ENCODE peak calls at places on chromosomes 5 and 9, in ten cellular contexts. F is prostate gland, M is H1, S is sigmoid colon, E is heart right ventricle, R is stomach, N is ovary, Z is left ventricle myocardium inferior, Y is colonic mucosa, V is cardiac muscle cell. Q is an unnamed sample. For H3K4me1 and H3K36me3, the result is how much of the 10 kb centered on the place peaks cover.

GRCh38 chr9:130331061-130331460 is 65.5 kb downstream of the HMCN2 start:
- DNase-seq in R (no peak), S (no peak), V (no peak), E (no peak), F (no peak), M (no peak), Z (no peak), Y (no peak), N (no peak), Q (no peak)

GRCh38 chr5:35674049-35674448 is 56.4 kb downstream of the SPEF2 start:
- DNase-seq in Z (no peak), N (no peak), M (no peak), F (no peak), Y (no peak), V (no peak), R (no peak), S (no peak), E (no peak), Q (no peak)

GRCh38 chr9:81052846-81053245 is 636.5 kb downstream of the TLE1 start:
- DNase-seq in R (no peak), V (no peak), E (no peak), Y (no peak), F (no peak), N (no peak), M (no peak), Z (no peak), S (no peak), Q (no peak)

GRCh38 chr9:126607731-126608130 is 6.0 kb upstream of the LMX1B start:
- DNase-seq in R (no peak), V (no peak), E (no peak), Z (no peak), S (no peak), F (no peak), Y (no peak), M (no peak), N (no peak), Q (no peak)

GRCh38 chr5:157892974-157893373 is 34.0 kb upstream of the CLINT1 start:
- DNase-seq in N (no peak), R (no peak), Y (no peak), V (no peak), M (no peak), E (no peak), S (no peak), Z (no peak), F (no peak), Q (no peak)

GRCh38 chr9:135068776-135069415 is 18.6 kb upstream of the OLFM1 start:
- DNase-seq in E (no peak), V (no peak), Z (no peak), R (no peak), N (peak), S (peak), F (no peak), M (no peak), Y (no peak), Q (no peak)

GRCh38 chr9:11735391-11735790 is 957.8 kb upstream of the TYRP1 start:
- DNase-seq in R (no peak), F (no peak), Y (no peak), Z (no peak), V (no peak), E (no peak), M (no peak), S (no peak), N (no peak), Q (no peak)

GRCh38 chr5:179374506-179375235 is 29.4 kb upstream of the ADAMTS2 start:
- DNase-seq in S (peak), F (no peak), E (no peak), V (no peak), R (no peak), N (no peak), M (no peak), Z (no peak), Y (no peak), Q (no peak)

GRCh38 chr5:172641359-172642045 is 439 bp downstream of the NEURL1B start:
- DNase-seq in M (no peak), E (no peak), R (no peak), F (no peak), S (peak), Z (peak), N (peak), V (peak), Y (no peak), Q (no peak)

GRCh38 chr5:177111720-177112394 is 21.7 kb upstream of the NSD1 start:
- DNase-seq in F (no peak), E (no peak), R (peak), Z (peak), S (no peak), V (peak), N (peak), M (peak), Y (peak), Q (no peak)

GRCh38 chr9:133048595-133048994 is 13.2 kb upstream of the CEL start:
- DNase-seq in M (no peak), S (no peak), F (no peak), V (no peak), R (peak), N (no peak), E (no peak), Y (no peak), Z (no peak), Q (no peak)

GRCh38 chr9:85185486-85186217 is 516.1 kb downstream of the NTRK2 start:
- DNase-seq in R (no peak), V (no peak), Z (no peak), E (no peak), M (no peak), F (no peak), N (no peak), Y (no peak), S (no peak), Q (no peak)

GRCh38 chr5:175261098-175261497 is 182.9 kb downstream of the DRD1 start:
- DNase-seq in V (no peak), S (no peak), Z (no peak), Y (no peak), F (no peak), M (no peak), R (no peak), N (no peak), E (no peak), Q (no peak)

GRCh38 chr5:105034335-105034734 is 1471.7 kb upstream of the NUDT12 start:
- DNase-seq in Z (no peak), M (no peak), S (no peak), E (no peak), R (no peak), N (no peak), V (no peak), F (no peak), Y (no peak), Q (no peak)

GRCh38 chr5:111237470-111237869 is 13.3 kb downstream of the CAMK4 start:
- DNase-seq in S (no peak), R (no peak), F (no peak), Z (no peak), M (no peak), E (no peak), V (no peak), Y (no peak), N (no peak), Q (no peak)

GRCh38 chr9:13354733-13355132 is 75.2 kb upstream of the MPDZ start:
- DNase-seq in Y (no peak), V (no peak), N (no peak), M (no peak), S (no peak), F (no peak), R (no peak), E (no peak), Z (no peak), Q (no peak)

GRCh38 chr5:78102498-78102897 is 192.0 kb downstream of the AP3B1 start:
- DNase-seq in E (no peak), S (no peak), R (no peak), F (no peak), N (no peak), Z (no peak), Y (no peak), V (no peak), M (no peak), Q (no peak)

GRCh38 chr5:137735531-137736284 is at the start of gene KLHL3:
- DNase-seq in N (peak), Y (peak), M (peak), S (no peak), V (peak), Z (peak), R (peak), E (peak), F (no peak), Q (peak)

DNA sequence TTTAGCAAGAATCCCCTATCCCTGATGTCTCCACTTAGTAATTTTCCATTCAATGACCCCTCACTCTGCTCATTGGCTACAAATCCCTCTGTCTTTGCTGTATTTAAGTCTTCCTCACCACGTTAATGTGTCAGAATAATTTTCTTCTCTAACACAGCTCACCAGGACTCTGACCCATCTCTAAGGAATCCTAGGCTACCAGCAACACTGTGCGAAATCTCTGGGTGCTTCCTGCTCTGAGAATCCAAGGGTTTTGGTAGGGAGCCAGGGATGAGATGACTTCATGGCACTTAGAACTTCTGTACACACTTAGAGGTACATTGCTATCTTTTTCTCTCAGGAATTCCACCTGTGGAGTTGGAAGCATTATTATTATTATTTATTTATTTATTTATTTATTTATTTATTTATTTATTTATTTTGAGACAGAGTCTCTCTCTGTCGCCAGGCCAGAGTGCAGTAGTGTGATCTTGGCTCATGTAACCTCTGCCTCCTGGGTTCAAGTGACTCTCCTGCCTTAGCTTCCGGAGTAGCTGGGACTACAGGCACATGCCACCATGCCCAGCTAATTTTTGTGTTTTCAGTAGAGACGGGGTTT is 53.5 kb downstream of the FOXI1 start:
- DNase-seq in R (no peak), Y (no peak), Z (no peak), S (no peak), E (no peak), N (no peak), F (no peak), M (no peak), V (no peak), Q (no peak)
- H3K4me1 ChIP-seq in R (under half), Y (under half), Z (under half), S (under half), E (under half), N (under half), F (under half), M (under half), V (under half), Q (under half)

GRCh38 chr5:149873896-149874295 is 70.7 kb downstream of the PDE6A start:
- DNase-seq in N (no peak), R (no peak), F (no peak), E (no peak), S (no peak), M (no peak), Z (no peak), V (no peak), Y (no peak), Q (no peak)

GRCh38 chr5:149871471-149871870 is 73.1 kb downstream of the PDE6A start:
- DNase-seq in Z (no peak), R (no peak), E (no peak), Y (peak), N (no peak), M (no peak), F (no peak), V (no peak), S (no peak), Q (no peak)

GRCh38 chr5:149869266-149869875 is 75.2 kb downstream of the PDE6A start:
- DNase-seq in E (no peak), N (no peak), S (no peak), R (no peak), M (no peak), Z (no peak), F (no peak), Y (peak), V (no peak), Q (no peak)

GRCh38 chr5:149870697-149871096 is 73.9 kb downstream of the PDE6A start:
- DNase-seq in N (no peak), Z (no peak), V (no peak), S (no peak), F (no peak), Y (no peak), E (no peak), M (no peak), R (no peak), Q (no peak)

GRCh38 chr5:149872351-149873040 is 72.1 kb downstream of the PDE6A start:
- DNase-seq in F (peak), M (no peak), N (no peak), R (no peak), Z (no peak), Y (peak), S (no peak), E (no peak), V (peak), Q (no peak)
- TF ChIP-seq CTCF in F (no peak), M (no peak), N (no peak), R (no peak), Z (no peak), Y (no peak), S (no peak), E (no peak), V (no peak), Q (no peak)

GRCh38 chr5:32115985-32116384 is 58.1 kb downstream of the GOLPH3 start:
- DNase-seq in E (no peak), M (no peak), Y (no peak), N (no peak), V (no peak), Z (no peak), R (no peak), F (no peak), S (no peak), Q (no peak)
- H3K36me3 ChIP-seq in E (half or more), M (under half), Y (under half), N (under half), V (under half), Z (half or more), R (half or more), F (under half), S (under half), Q (under half)

GRCh38 chr5:72107874-72108199 is 562 bp downstream of the MAP1B start:
- DNase-seq in Y (no peak), S (no peak), F (no peak), V (peak), N (no peak), R (no peak), E (peak), Z (no peak), M (no peak), Q (no peak)

GRCh38 chr5:72108200-72109050 is 1.1 kb downstream of the MAP1B start:
- DNase-seq in N (peak), R (no peak), S (peak), F (peak), M (no peak), E (peak), V (peak), Z (peak), Y (peak), Q (peak)

GRCh38 chr5:72110401-72111013 is 3.2 kb downstream of the MAP1B start:
- DNase-seq in M (no peak), E (peak), N (no peak), Y (no peak), Z (no peak), S (no peak), F (no peak), R (no peak), V (no peak), Q (no peak)

GRCh38 chr5:72109051-72109411 is 1.8 kb downstream of the MAP1B start:
- DNase-seq in R (no peak), E (no peak), N (no peak), S (no peak), M (no peak), V (no peak), Y (no peak), Z (no peak), F (no peak), Q (no peak)

GRCh38 chr5:72109625-72110024 is 2.4 kb downstream of the MAP1B start:
- DNase-seq in M (no peak), R (no peak), S (no peak), E (peak), Y (no peak), F (no peak), V (peak), Z (no peak), N (no peak), Q (no peak)
- H3K4me1 ChIP-seq in M (under half), R (half or more), S (under half), E (under half), Y (under half), F (under half), V (under half), Z (half or more), N (under half), Q (under half)

DNA sequence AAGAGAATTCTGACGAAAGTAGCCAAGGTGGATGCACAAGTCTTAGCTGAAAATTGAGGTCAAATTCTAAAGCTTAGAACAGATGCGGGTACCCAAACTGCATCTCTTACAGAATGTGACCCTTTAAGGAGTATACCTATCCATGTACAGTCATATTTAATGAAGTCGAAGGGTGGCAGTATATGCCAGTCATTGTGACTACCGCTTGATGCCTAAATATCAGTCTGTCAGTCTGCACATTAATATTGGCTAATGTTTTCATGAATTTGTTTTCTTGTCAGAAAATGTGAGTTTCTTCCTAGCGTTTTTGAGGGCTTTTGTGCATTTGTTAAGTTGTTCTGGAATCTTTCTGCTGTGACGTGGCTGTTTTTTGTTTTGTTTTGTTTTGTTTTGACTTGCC is 264.5 kb upstream of the ELAVL2 start:
- DNase-seq in Z (no peak), M (no peak), Y (no peak), E (no peak), F (no peak), V (no peak), S (no peak), R (no peak), N (no peak), Q (no peak)
- TF ChIP-seq CTCF in Z (no peak), M (peak), Y (no peak), E (no peak), F (no peak), V (no peak), S (no peak), R (no peak), N (no peak), Q (no peak)

GRCh38 chr9:37856551-37856950 is 47.4 kb downstream of the SLC25A51 start:
- DNase-seq in S (no peak), E (no peak), N (no peak), Z (no peak), F (no peak), V (no peak), Y (no peak), M (no peak), R (no peak), Q (no peak)

GRCh38 chr9:37859043-37859442 is 44.9 kb downstream of the SLC25A51 start:
- DNase-seq in F (no peak), S (no peak), N (no peak), M (no peak), Z (no peak), R (no peak), Y (no peak), E (no peak), V (no peak), Q (no peak)

DNA sequence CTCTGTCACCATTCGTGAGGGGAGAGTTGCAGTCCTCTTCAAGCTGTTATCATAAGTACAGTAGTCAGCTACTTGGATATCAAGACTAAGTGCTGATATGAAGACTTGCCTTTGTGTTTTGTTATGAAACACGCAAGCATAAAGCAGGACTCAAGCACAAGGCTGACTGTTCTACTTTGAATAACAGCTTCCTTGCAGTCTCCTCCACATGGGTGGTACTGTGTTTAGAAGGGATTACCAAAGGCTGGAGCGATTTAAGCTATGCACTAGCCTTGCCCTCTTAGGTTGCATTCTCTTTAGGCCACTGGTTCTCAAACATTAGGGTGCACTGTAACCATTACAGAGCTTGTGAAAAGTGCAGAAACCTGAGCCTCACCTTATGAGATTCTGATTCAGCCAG is 41.4 kb downstream of the SLC25A51 start:
- DNase-seq in Z (no peak), Y (no peak), F (no peak), S (no peak), M (no peak), R (no peak), N (no peak), E (no peak), V (peak), Q (no peak)
- H3K36me3 ChIP-seq in Z (half or more), Y (under half), F (under half), S (under half), M (under half), R (half or more), N (under half), E (half or more), V (under half), Q (under half)

DNA sequence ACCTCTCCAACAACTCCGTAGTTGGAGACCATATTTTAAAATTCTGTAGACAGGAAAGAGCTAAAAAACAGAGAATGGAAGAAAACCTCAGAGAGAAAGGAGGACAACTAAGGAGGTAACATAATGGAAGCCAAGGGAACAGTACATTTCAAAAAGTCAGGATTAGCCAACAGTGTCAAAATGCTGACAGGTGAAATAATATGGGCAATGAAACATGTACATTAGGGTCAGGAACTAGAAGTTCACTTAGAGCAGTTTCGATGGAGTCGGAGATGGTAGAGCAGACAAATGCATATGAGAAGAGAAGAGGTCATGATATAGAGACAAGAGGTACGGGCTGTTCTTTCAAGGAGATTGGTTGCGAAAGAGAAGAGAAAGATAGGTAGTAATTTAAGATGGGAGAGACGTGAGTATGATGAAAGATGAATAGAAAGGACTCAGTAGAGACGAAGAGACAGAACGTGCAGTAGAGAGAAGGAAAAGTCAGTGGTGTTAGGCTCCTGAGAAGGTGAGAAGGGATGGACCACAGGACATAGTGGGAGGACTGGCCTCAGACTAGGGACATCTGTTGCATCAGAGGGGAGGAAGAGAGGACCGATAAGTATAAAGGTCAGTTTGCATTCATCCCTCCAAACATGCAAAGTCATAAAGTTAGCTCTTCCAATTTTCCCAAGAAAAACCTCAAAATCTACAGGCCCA is 25.6 kb downstream of the NRG2 start:
- DNase-seq in V (no peak), E (no peak), R (no peak), S (no peak), Z (no peak), F (no peak), Y (no peak), M (no peak), N (no peak), Q (no peak)
- H3K4me1 ChIP-seq in V (under half), E (under half), R (under half), S (under half), Z (under half), F (under half), Y (under half), M (under half), N (under half), Q (under half)

GRCh38 chr9:95587071-95587964 is 70.5 kb upstream of the PTCH1 start:
- DNase-seq in V (no peak), Y (no peak), F (no peak), S (no peak), R (no peak), M (no peak), N (no peak), E (no peak), Z (no peak), Q (no peak)
- TF ChIP-seq CTCF in V (no peak), Y (no peak), F (no peak), S (no peak), R (no peak), M (peak), N (no peak), E (no peak), Z (no peak), Q (no peak)

Q was measured in right atrium auricular region.